ENCODE peak calls at places on chromosomes 1 and 21, in five cellular contexts. E is H1, T is GM12878, O is K562, W is HepG2. S is an unnamed sample.

GRCh38 chr1:216788671-216789070 is 65.4 kb upstream of the ESRRG start:
- DNase-seq in W (no peak), E (no peak), T (no peak), O (no peak), S (no peak)

GRCh38 chr1:99084562-99084961 is 79.9 kb upstream of the PLPPR5 start:
- DNase-seq in W (no peak), E (no peak), T (peak), O (no peak), S (no peak)

GRCh38 chr21:31354122-31354521 is 10.1 kb upstream of the TIAM1 start:
- DNase-seq in T (no peak), E (no peak), W (no peak), O (no peak), S (peak)

GRCh38 chr1:106498238-106498637 is 558.2 kb upstream of the PRMT6 start:
- DNase-seq in W (no peak), E (no peak), T (no peak), O (no peak), S (no peak)

GRCh38 chr1:38817958-38818705 is 41.4 kb downstream of the RRAGC start:
- DNase-seq in O (peak), T (no peak), E (no peak), W (no peak), S (no peak)

GRCh38 chr1:185440877-185441276 is 123.8 kb upstream of the IVNS1ABP start:
- DNase-seq in E (no peak), T (no peak), W (no peak), O (no peak), S (no peak)

GRCh38 chr1:232221790-232222499 is 408.0 kb downstream of the SIPA1L2 start:
- DNase-seq in E (no peak), T (no peak), O (no peak), W (no peak), S (peak)

GRCh38 chr1:145983206-145983675 is 13.1 kb downstream of the TXNIP start:
- DNase-seq in E (no peak), T (no peak), W (no peak), O (no peak), S (no peak)

GRCh38 chr1:75522389-75522788 is 88.5 kb downstream of the SLC44A5 start:
- DNase-seq in E (no peak), O (no peak), W (no peak), T (no peak), S (no peak)

GRCh38 chr1:112046630-112047029 is 57.2 kb upstream of the KCND3 start:
- DNase-seq in E (no peak), O (no peak), W (no peak), T (no peak), S (no peak)

GRCh38 chr1:94276900-94277581 is 39.7 kb upstream of the ARHGAP29 start:
- DNase-seq in T (no peak), W (no peak), O (no peak), E (no peak), S (no peak)

DNA sequence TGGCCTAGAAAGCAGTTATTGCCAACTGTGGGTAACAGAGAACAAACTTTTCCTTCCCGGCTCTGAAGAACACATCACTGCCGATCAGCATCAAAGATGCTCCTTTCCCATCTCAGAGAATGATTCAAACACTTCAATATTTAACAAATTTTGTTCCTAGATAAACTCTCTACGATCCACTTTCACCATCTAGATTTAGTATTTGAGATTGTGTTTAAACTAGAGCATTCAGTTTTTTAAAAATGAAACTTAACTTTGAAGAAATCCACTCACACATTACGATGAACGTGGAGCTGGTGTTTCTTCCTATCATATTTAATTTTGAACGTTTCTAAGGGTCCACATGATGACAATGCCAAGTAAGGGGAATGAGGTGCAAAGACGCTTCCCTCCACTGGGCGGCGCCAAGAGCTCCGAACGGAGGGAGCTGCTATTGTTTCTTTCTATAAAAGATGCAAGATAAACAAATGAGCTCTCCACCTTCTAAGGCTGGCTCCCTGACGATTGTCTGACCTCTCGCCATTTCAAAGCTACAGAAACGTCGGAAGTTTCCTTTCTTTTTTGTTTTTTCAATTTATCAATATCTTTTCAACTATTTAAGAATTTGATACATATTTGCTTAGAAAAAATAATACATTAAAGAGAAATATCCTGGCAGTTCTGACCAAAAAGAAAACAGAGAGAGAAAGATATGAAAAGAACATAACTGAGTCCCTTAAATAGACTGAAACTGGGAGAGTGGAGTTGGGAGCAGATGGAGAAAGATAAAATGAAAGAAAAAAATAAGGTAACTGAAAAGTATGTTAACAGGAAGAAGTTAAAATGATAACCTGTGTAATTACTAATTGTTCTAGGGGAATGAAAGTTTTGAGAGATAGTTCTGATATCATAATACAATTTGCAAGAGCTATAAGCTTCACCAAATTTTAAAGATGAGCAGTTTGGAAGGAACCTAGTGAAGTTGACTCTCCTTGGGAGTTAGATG is 4.4 kb upstream of the BARHL2 start:
- DNase-seq in T (no peak), E (no peak), O (peak), W (peak), S (peak)
- TF ChIP-seq SRF in T (no peak), E (no peak), O (no peak), W (no peak), S (peak)

GRCh38 chr1:201399352-201400126 is 415 bp upstream of the LAD1 start:
- DNase-seq in E (peak), O (peak), W (peak), T (no peak), S (peak)
- TF ChIP-seq YY1 in E (peak), O (no peak), W (peak), T (no peak), S (peak)

GRCh38 chr1:173532237-173532636 is 55.1 kb downstream of the PRDX6 start:
- DNase-seq in T (no peak), E (no peak), W (no peak), O (no peak), S (no peak)

GRCh38 chr1:173531069-173531693 is 54.0 kb downstream of the PRDX6 start:
- DNase-seq in T (no peak), O (no peak), W (no peak), E (no peak), S (no peak)

DNA sequence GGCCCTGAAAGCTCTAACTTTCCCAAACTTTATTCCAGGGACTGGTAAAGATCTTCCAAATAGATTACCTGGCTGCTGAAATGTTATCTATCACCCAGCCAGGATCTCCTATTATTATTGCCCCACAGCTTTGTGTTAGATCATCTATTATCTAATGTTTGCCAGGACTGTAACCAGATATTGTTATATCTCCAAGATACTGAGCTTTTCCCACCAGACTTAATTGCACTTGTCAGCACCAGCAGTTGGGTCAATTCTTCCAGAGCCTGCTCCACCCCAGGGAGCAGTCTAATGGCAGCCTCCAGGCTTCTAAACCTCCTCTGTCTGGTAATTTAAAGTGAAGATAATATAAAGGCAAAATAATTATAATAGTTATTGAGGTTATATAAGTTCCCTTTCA is 59.1 kb downstream of the PRDX6 start:
- DNase-seq in O (no peak), W (no peak), E (no peak), T (no peak), S (no peak)
- H3K27ac ChIP-seq in O (no peak), W (no peak), E (no peak), T (no peak), S (no peak)

DNA sequence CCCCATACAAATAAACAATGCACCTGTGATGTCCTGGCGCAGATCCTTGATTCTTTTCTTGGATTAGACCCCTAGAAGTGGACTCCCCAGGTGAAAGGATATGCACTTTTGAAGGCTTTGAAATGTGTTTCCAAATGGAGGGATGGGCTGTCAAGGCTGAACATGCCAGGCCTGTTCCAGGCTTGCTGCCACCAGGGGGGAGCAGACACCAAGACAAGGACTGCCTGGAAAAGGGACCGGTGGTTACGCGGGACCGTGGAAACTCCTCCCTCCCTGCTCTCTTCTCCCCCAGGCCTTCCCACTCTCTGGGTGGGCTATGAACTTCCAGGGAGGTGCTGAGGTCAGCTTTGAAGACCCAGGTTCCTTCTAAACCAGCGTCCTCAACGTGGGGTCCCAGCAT is 12.7 kb downstream of the C1QB start:
- DNase-seq in E (no peak), W (no peak), O (peak), T (no peak), S (peak)
- TF ChIP-seq SRF in E (no peak), W (no peak), O (no peak), T (no peak), S (no peak)